ENCODE peak calls at places on chromosome X, in nine cellular contexts. One of them, this sample, is unnamed. For H3K9me3, the result is how much of the 10 kb centered on the place peaks cover.

GRCh38 chrX:31063114-31063513 is 8.7 kb downstream of the FTHL17 start:
- DNase-seq in left ventricle myocardium inferior: no peak
- DNase-seq in Peyer's patch: no peak
- DNase-seq in Caco-2: no peak
- DNase-seq in pancreas: no peak
- DNase-seq in K562: no peak
- DNase-seq in body of pancreas: no peak
- DNase-seq in heart left ventricle: no peak
- DNase-seq in ascending aorta: no peak
- DNase-seq in this sample: no peak

GRCh38 chrX:1679238-1679637 is 64.4 kb downstream of the ASMT start:
- DNase-seq in left ventricle myocardium inferior: no peak
- DNase-seq in Peyer's patch: no peak
- DNase-seq in Caco-2: no peak
- DNase-seq in pancreas: no peak
- DNase-seq in K562: no peak
- DNase-seq in body of pancreas: no peak
- DNase-seq in heart left ventricle: no peak
- DNase-seq in ascending aorta: no peak
- DNase-seq in this sample: no peak

GRCh38 chrX:103628386-103629290 is at the start of gene TCEAL1:
- DNase-seq in left ventricle myocardium inferior: peak
- DNase-seq in Peyer's patch: peak
- DNase-seq in Caco-2: peak
- DNase-seq in pancreas: peak
- DNase-seq in K562: peak
- DNase-seq in body of pancreas: peak
- DNase-seq in heart left ventricle: peak
- DNase-seq in ascending aorta: peak
- DNase-seq in this sample: peak

GRCh38 chrX:40007746-40008705 is 89.7 kb downstream of the BCOR start:
- DNase-seq in left ventricle myocardium inferior: no peak
- DNase-seq in Peyer's patch: no peak
- DNase-seq in Caco-2: no peak
- DNase-seq in pancreas: no peak
- DNase-seq in K562: no peak
- DNase-seq in body of pancreas: no peak
- DNase-seq in heart left ventricle: no peak
- DNase-seq in ascending aorta: no peak
- DNase-seq in this sample: no peak

GRCh38 chrX:134969726-134970125 is 21.1 kb upstream of the SMIM10 start:
- DNase-seq in left ventricle myocardium inferior: no peak
- DNase-seq in Peyer's patch: no peak
- DNase-seq in Caco-2: no peak
- DNase-seq in pancreas: no peak
- DNase-seq in K562: no peak
- DNase-seq in body of pancreas: no peak
- DNase-seq in heart left ventricle: no peak
- DNase-seq in ascending aorta: peak
- DNase-seq in this sample: no peak

GRCh38 chrX:68719904-68720614 is 72.6 kb downstream of the STARD8 start:
- DNase-seq in left ventricle myocardium inferior: no peak
- DNase-seq in Peyer's patch: no peak
- DNase-seq in Caco-2: no peak
- DNase-seq in pancreas: no peak
- DNase-seq in K562: no peak
- DNase-seq in body of pancreas: no peak
- DNase-seq in heart left ventricle: no peak
- DNase-seq in ascending aorta: peak
- DNase-seq in this sample: no peak

GRCh38 chrX:49840679-49841078 is 11.6 kb downstream of the PAGE4 start:
- DNase-seq in left ventricle myocardium inferior: peak
- DNase-seq in Peyer's patch: peak
- DNase-seq in Caco-2: peak
- DNase-seq in pancreas: peak
- DNase-seq in K562: peak
- DNase-seq in body of pancreas: peak
- DNase-seq in heart left ventricle: peak
- DNase-seq in ascending aorta: no peak
- DNase-seq in this sample: peak

GRCh38 chrX:30302957-30303356 is 6.2 kb downstream of the NR0B1 start:
- DNase-seq in left ventricle myocardium inferior: peak
- DNase-seq in Peyer's patch: no peak
- DNase-seq in Caco-2: no peak
- DNase-seq in pancreas: no peak
- DNase-seq in K562: no peak
- DNase-seq in body of pancreas: no peak
- DNase-seq in heart left ventricle: no peak
- DNase-seq in ascending aorta: no peak
- DNase-seq in this sample: no peak

GRCh38 chrX:119181491-119181890 is 53.9 kb upstream of the KIAA1210 start:
- DNase-seq in left ventricle myocardium inferior: no peak
- DNase-seq in Peyer's patch: no peak
- DNase-seq in Caco-2: peak
- DNase-seq in pancreas: no peak
- DNase-seq in K562: no peak
- DNase-seq in body of pancreas: no peak
- DNase-seq in heart left ventricle: no peak
- DNase-seq in ascending aorta: no peak
- DNase-seq in this sample: no peak

GRCh38 chrX:40871385-40872082 is 136.2 kb upstream of the MED14 start:
- DNase-seq in left ventricle myocardium inferior: no peak
- DNase-seq in Peyer's patch: no peak
- DNase-seq in Caco-2: no peak
- DNase-seq in pancreas: no peak
- DNase-seq in K562: no peak
- DNase-seq in body of pancreas: peak
- DNase-seq in heart left ventricle: no peak
- DNase-seq in ascending aorta: no peak
- DNase-seq in this sample: no peak

GRCh38 chrX:41116948-41117347 is 31.7 kb downstream of the USP9X start:
- DNase-seq in left ventricle myocardium inferior: no peak
- DNase-seq in Peyer's patch: no peak
- DNase-seq in Caco-2: no peak
- DNase-seq in pancreas: no peak
- DNase-seq in K562: peak
- DNase-seq in body of pancreas: no peak
- DNase-seq in heart left ventricle: no peak
- DNase-seq in ascending aorta: no peak
- DNase-seq in this sample: no peak

GRCh38 chrX:2230457-2230856 is 270.3 kb downstream of the DHRSX start:
- DNase-seq in left ventricle myocardium inferior: no peak
- DNase-seq in Peyer's patch: no peak
- DNase-seq in Caco-2: no peak
- DNase-seq in pancreas: no peak
- DNase-seq in K562: no peak
- DNase-seq in body of pancreas: no peak
- DNase-seq in heart left ventricle: no peak
- DNase-seq in ascending aorta: no peak
- DNase-seq in this sample: no peak

GRCh38 chrX:22069586-22069985 is 37.5 kb downstream of the PHEX start:
- DNase-seq in left ventricle myocardium inferior: no peak
- DNase-seq in Peyer's patch: no peak
- DNase-seq in Caco-2: no peak
- DNase-seq in pancreas: no peak
- DNase-seq in K562: no peak
- DNase-seq in body of pancreas: no peak
- DNase-seq in heart left ventricle: no peak
- DNase-seq in ascending aorta: no peak
- DNase-seq in this sample: no peak

GRCh38 chrX:24231169-24231568 is 81.6 kb downstream of the ZFX start:
- DNase-seq in left ventricle myocardium inferior: no peak
- DNase-seq in Peyer's patch: no peak
- DNase-seq in Caco-2: peak
- DNase-seq in pancreas: no peak
- DNase-seq in K562: peak
- DNase-seq in body of pancreas: peak
- DNase-seq in heart left ventricle: no peak
- DNase-seq in ascending aorta: no peak
- DNase-seq in this sample: no peak

GRCh38 chrX:74147439-74147838 is 156.5 kb upstream of the ZCCHC13 start:
- DNase-seq in left ventricle myocardium inferior: no peak
- DNase-seq in Peyer's patch: no peak
- DNase-seq in Caco-2: no peak
- DNase-seq in pancreas: no peak
- DNase-seq in K562: no peak
- DNase-seq in body of pancreas: no peak
- DNase-seq in heart left ventricle: no peak
- DNase-seq in ascending aorta: no peak
- DNase-seq in this sample: no peak

GRCh38 chrX:40424259-40424658 is 156.5 kb upstream of the ATP6AP2 start:
- DNase-seq in left ventricle myocardium inferior: no peak
- DNase-seq in Peyer's patch: no peak
- DNase-seq in Caco-2: no peak
- DNase-seq in pancreas: no peak
- DNase-seq in K562: no peak
- DNase-seq in body of pancreas: no peak
- DNase-seq in heart left ventricle: no peak
- DNase-seq in ascending aorta: no peak
- DNase-seq in this sample: no peak

GRCh38 chrX:39903343-39903742 is 194.4 kb downstream of the BCOR start:
- DNase-seq in left ventricle myocardium inferior: no peak
- DNase-seq in Peyer's patch: no peak
- DNase-seq in Caco-2: no peak
- DNase-seq in pancreas: no peak
- DNase-seq in K562: no peak
- DNase-seq in body of pancreas: no peak
- DNase-seq in heart left ventricle: no peak
- DNase-seq in ascending aorta: no peak
- DNase-seq in this sample: no peak

GRCh38 chrX:261167-261857 is 19.9 kb upstream of the PLCXD1 start:
- DNase-seq in left ventricle myocardium inferior: no peak
- DNase-seq in Peyer's patch: peak
- DNase-seq in Caco-2: peak
- DNase-seq in pancreas: no peak
- DNase-seq in K562: peak
- DNase-seq in body of pancreas: peak
- DNase-seq in heart left ventricle: peak
- DNase-seq in ascending aorta: peak
- DNase-seq in this sample: peak
- TF ChIP-seq CTCF in left ventricle myocardium inferior: no peak
- TF ChIP-seq CTCF in Peyer's patch: no peak
- TF ChIP-seq CTCF in Caco-2: peak
- TF ChIP-seq CTCF in pancreas: no peak
- TF ChIP-seq CTCF in K562: no peak
- TF ChIP-seq CTCF in body of pancreas: no peak
- TF ChIP-seq CTCF in heart left ventricle: no peak
- TF ChIP-seq CTCF in ascending aorta: no peak
- TF ChIP-seq CTCF in this sample: no peak

GRCh38 chrX:147917700-147918694 is 6.3 kb downstream of the FMR1 start:
- DNase-seq in left ventricle myocardium inferior: no peak
- DNase-seq in Peyer's patch: no peak
- DNase-seq in Caco-2: no peak
- DNase-seq in pancreas: no peak
- DNase-seq in K562: peak
- DNase-seq in body of pancreas: no peak
- DNase-seq in heart left ventricle: no peak
- DNase-seq in ascending aorta: no peak
- DNase-seq in this sample: no peak

GRCh38 chrX:147927220-147927619 is 15.5 kb downstream of the FMR1 start:
- DNase-seq in left ventricle myocardium inferior: no peak
- DNase-seq in Peyer's patch: no peak
- DNase-seq in Caco-2: no peak
- DNase-seq in pancreas: no peak
- DNase-seq in K562: no peak
- DNase-seq in body of pancreas: no peak
- DNase-seq in heart left ventricle: no peak
- DNase-seq in ascending aorta: no peak
- DNase-seq in this sample: no peak

GRCh38 chrX:147920161-147920666 is 8.5 kb downstream of the FMR1 start:
- DNase-seq in left ventricle myocardium inferior: no peak
- DNase-seq in Peyer's patch: no peak
- DNase-seq in Caco-2: no peak
- DNase-seq in pancreas: no peak
- DNase-seq in K562: no peak
- DNase-seq in body of pancreas: no peak
- DNase-seq in heart left ventricle: no peak
- DNase-seq in ascending aorta: no peak
- DNase-seq in this sample: no peak

DNA sequence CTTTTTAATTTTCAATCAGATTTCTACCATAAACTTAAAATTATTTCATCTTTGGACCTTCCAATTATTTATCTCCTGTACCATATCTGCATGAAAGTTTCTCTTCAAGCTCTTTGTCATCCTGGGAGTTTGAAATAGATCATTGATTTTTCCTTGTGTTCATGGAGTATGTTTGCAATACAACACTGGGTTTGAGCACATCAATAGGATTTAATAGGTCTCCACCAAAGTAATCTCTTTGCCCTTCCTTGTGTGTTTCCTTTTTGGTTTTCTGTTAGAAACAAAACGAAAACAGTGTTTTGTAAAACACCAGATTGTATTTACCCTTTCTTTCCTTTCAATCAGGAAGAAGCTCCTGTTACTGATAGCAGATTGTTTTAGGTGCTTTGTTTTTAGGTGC is 11.9 kb downstream of the FMR1 start:
- DNase-seq in left ventricle myocardium inferior: no peak
- DNase-seq in Peyer's patch: no peak
- DNase-seq in Caco-2: no peak
- DNase-seq in pancreas: no peak
- DNase-seq in K562: no peak
- DNase-seq in body of pancreas: no peak
- DNase-seq in heart left ventricle: no peak
- DNase-seq in ascending aorta: no peak
- DNase-seq in this sample: no peak
- H3K9me3 ChIP-seq in left ventricle myocardium inferior: under half
- H3K9me3 ChIP-seq in Peyer's patch: under half
- H3K9me3 ChIP-seq in Caco-2: under half
- H3K9me3 ChIP-seq in pancreas: under half
- H3K9me3 ChIP-seq in K562: under half
- H3K9me3 ChIP-seq in body of pancreas: under half
- H3K9me3 ChIP-seq in heart left ventricle: under half
- H3K9me3 ChIP-seq in ascending aorta: under half
- H3K9me3 ChIP-seq in this sample: under half

DNA sequence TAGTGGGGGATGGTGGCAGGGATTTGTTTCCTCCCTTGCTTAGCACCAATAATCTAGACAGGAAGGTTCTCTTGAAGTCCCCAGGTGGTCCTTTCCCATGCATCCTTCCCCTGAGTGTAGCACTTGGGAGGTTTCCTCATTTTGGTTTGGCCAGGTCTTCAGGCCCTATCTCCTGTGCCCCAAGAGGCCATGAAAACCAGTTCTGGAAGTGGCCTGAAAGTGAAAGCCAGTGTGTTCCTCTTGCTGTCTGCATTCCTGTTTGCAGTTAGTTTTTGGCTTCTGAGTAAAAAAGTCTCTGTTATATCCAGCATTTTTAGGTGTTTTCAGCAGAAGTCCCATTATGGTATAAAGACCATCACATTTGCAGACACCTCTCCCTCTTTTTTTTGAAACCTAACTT is 59.5 kb downstream of the MTM1 start:
- DNase-seq in left ventricle myocardium inferior: no peak
- DNase-seq in Peyer's patch: no peak
- DNase-seq in Caco-2: no peak
- DNase-seq in pancreas: no peak
- DNase-seq in K562: no peak
- DNase-seq in body of pancreas: no peak
- DNase-seq in heart left ventricle: no peak
- DNase-seq in ascending aorta: no peak
- DNase-seq in this sample: no peak
- TF ChIP-seq CTCF in left ventricle myocardium inferior: no peak
- TF ChIP-seq CTCF in Peyer's patch: no peak
- TF ChIP-seq CTCF in Caco-2: no peak
- TF ChIP-seq CTCF in pancreas: no peak
- TF ChIP-seq CTCF in K562: no peak
- TF ChIP-seq CTCF in body of pancreas: no peak
- TF ChIP-seq CTCF in heart left ventricle: no peak
- TF ChIP-seq CTCF in ascending aorta: no peak
- TF ChIP-seq CTCF in this sample: no peak

GRCh38 chrX:149845385-149845784 is 35.6 kb upstream of the MAGEA8 start:
- DNase-seq in left ventricle myocardium inferior: no peak
- DNase-seq in Peyer's patch: no peak
- DNase-seq in Caco-2: no peak
- DNase-seq in pancreas: no peak
- DNase-seq in K562: no peak
- DNase-seq in body of pancreas: no peak
- DNase-seq in heart left ventricle: no peak
- DNase-seq in ascending aorta: no peak
- DNase-seq in this sample: no peak
- H3K9me3 ChIP-seq in left ventricle myocardium inferior: under half
- H3K9me3 ChIP-seq in Peyer's patch: under half
- H3K9me3 ChIP-seq in Caco-2: under half
- H3K9me3 ChIP-seq in pancreas: under half
- H3K9me3 ChIP-seq in K562: under half
- H3K9me3 ChIP-seq in body of pancreas: under half
- H3K9me3 ChIP-seq in heart left ventricle: under half
- H3K9me3 ChIP-seq in ascending aorta: under half
- H3K9me3 ChIP-seq in this sample: under half